ENCODE peak calls at places on chromosomes 11 and 22, in six cellular contexts. V is neural progenitor cell, J is endodermal cell, E is spleen, F is suprapubic skin, C is tibial nerve. W is an unnamed sample.

GRCh38 chr22:20031732-20032406 is 11.0 kb downstream of the TANGO2 start:
- DNase-seq in V (no peak), C (no peak), J (no peak), E (no peak), F (no peak), W (no peak)

GRCh38 chr11:26599421-26599820 is 27.4 kb upstream of the MUC15 start:
- DNase-seq in F (no peak), E (no peak), V (no peak), J (no peak), C (no peak), W (no peak)

GRCh38 chr11:80163011-80163410 is 722.2 kb upstream of the TENM4 start:
- DNase-seq in J (no peak), F (no peak), V (no peak), C (no peak), E (no peak), W (no peak)

GRCh38 chr11:35598254-35599125 is 19.8 kb upstream of the FJX1 start:
- DNase-seq in F (no peak), E (no peak), J (no peak), C (no peak), V (no peak), W (peak; percentile 30)

GRCh38 chr11:92941676-92942571 is 27.5 kb upstream of the MTNR1B start:
- DNase-seq in V (peak; percentile 33), C (no peak), F (no peak), E (no peak), J (no peak), W (no peak)

GRCh38 chr11:34830035-34830434 is 86.1 kb downstream of the APIP start:
- DNase-seq in C (no peak), E (no peak), F (no peak), V (no peak), J (no peak), W (no peak)

GRCh38 chr22:29272624-29273023 is 4.6 kb downstream of the EWSR1 start:
- DNase-seq in E (no peak), V (no peak), J (no peak), F (no peak), C (no peak), W (no peak)

GRCh38 chr11:59102259-59102765 is 4.7 kb upstream of the FAM111B start:
- DNase-seq in V (peak; percentile 87), J (peak; percentile 95), C (peak; percentile 22), E (peak; percentile 91), F (peak; percentile 81), W (peak; percentile 85)

GRCh38 chr11:747176-748006 is at the start of gene TALDO1:
- DNase-seq in J (peak; percentile 97), V (peak; percentile 98), F (peak; percentile 95), E (peak; percentile 98), C (peak; percentile 76), W (no peak)

GRCh38 chr11:765025-765801 is 12.1 kb downstream of the GATD1 start:
- DNase-seq in F (no peak), E (peak; percentile 88), V (peak; percentile 72), J (peak; percentile 92), C (no peak), W (no peak)

GRCh38 chr11:1877211-1878133 is 14.2 kb downstream of the PRR33 start:
- DNase-seq in E (peak; percentile 79), J (no peak), F (peak; percentile 86), V (no peak), C (no peak), W (no peak)

GRCh38 chr11:105696000-105696399 is 86.1 kb downstream of the GRIA4 start:
- DNase-seq in E (no peak), C (no peak), F (no peak), J (no peak), V (no peak), W (no peak)

GRCh38 chr11:119686483-119686882 is 42.5 kb downstream of the NECTIN1 start:
- DNase-seq in V (no peak), E (no peak), J (no peak), C (no peak), F (no peak), W (no peak)

GRCh38 chr11:89633125-89633695 is 76.9 kb upstream of the TRIM77 start:
- DNase-seq in F (no peak), J (no peak), C (no peak), E (no peak), V (no peak), W (no peak)

DNA sequence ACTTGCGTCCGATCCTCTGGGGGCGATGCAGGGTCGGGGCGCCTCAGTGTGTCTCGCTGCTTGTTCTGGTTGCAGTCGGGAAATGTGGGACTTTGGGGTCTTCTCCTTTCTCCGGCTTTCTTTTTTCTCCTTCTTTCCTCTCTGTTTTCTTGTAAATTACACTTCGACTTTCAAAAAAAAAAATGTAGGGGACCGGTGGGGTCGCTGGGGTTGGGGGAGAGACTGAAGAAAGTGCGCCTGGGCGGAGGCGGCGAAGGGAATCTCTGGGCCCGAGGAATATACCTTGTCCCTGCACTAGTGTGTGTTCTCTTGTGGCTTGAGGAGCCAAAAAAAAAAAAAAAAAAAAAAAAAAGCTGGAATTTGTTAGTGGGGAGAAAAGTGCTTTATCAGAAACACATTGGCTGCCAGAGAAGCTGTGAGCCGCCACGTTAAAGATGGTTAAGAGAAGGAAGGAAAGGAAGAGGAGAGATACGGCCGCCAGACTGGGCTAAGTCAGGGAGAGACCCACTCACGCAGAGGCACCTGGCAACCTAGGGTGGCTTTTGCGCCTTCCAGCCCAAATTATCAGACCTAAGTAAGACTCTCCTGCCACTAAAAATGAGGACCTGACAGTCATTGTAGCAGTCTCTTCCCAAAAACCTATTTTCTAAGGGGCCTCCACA is 8.4 kb upstream of the FLI1 start:
- DNase-seq in J (no peak), F (no peak), V (no peak), E (no peak), C (no peak), W (no peak)
- H3K4me3 ChIP-seq in J (no peak overlapping the region), F (peak overlapping the region; percentile 28), V (no peak overlapping the region), E (peak overlapping the region; percentile 41), C (peak overlapping the region; percentile 17), W (no peak overlapping the region)

DNA sequence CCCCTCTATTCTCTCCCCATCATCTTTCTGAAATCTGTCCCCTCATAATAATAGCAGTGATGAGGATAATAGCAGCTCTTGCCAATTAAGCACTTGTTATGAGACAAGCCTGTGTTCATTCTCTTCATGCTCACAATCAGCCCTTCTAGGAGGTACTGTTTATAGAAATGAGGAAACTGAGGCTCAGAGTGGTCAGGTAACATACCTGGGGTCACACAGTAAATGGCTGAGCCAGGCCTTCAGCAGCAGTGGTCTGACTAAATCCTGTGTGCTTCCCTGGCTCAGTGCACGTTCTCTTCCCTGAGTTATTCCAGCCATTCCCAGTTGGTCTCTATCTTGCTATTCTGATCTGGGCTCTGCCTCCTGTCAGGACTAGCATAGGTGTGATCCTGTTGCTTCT is 3.8 kb upstream of the CNIH2 start:
- DNase-seq in E (no peak), C (no peak), V (no peak), J (no peak), F (no peak), W (no peak)
- TF ChIP-seq CTCF in E (no peak), C (no peak), V (no peak), J (no peak), F (no peak), W (no peak)

GRCh38 chr22:23159287-23159622 is 14.0 kb downstream of the RAB36 start:
- DNase-seq in E (peak; percentile 73), C (no peak), V (no peak), F (no peak), J (no peak), W (no peak)
- H3K4me3 ChIP-seq in E (no peak overlapping the region), C (no peak overlapping the region), V (no peak overlapping the region), F (no peak overlapping the region), J (no peak overlapping the region), W (no peak overlapping the region)

GRCh38 chr22:27564806-27565205 is 236.8 kb downstream of the MN1 start:
- DNase-seq in J (no peak), F (no peak), C (no peak), V (no peak), E (no peak), W (no peak)

GRCh38 chr22:27572267-27572666 is 229.3 kb downstream of the MN1 start:
- DNase-seq in V (no peak), J (no peak), E (no peak), F (no peak), C (no peak), W (no peak)

GRCh38 chr22:27573992-27574391 is 227.6 kb downstream of the MN1 start:
- DNase-seq in C (no peak), V (no peak), E (no peak), F (no peak), J (no peak), W (no peak)

GRCh38 chr22:27573280-27573711 is 228.3 kb downstream of the MN1 start:
- DNase-seq in F (no peak), E (peak; percentile 29), V (peak; percentile 19), C (no peak), J (no peak), W (no peak)

DNA sequence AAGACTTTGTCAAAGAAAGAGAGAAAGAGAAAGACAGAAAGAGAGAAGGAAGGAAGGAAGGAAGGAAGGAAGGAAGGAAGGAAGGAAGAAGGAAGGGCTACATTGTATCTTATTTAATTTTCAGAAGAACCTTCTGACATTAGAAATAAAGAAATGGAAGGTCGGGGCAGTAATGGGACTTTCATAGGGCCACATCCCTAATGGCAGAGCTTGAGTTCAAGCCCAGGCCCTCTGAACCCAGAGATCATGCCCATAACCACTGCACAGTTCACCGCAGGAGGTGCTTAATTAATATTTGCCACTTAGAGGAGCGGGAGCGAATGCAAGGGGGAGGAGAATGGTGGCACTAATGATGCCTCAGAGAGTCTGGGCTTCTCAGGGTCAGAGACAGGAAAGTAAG is 233.3 kb downstream of the MN1 start:
- DNase-seq in C (no peak), V (no peak), F (no peak), E (peak; percentile 19), J (no peak), W (no peak)
- TF ChIP-seq CTCF in C (no peak), V (no peak), F (no peak), E (no peak), J (no peak), W (no peak)

DNA sequence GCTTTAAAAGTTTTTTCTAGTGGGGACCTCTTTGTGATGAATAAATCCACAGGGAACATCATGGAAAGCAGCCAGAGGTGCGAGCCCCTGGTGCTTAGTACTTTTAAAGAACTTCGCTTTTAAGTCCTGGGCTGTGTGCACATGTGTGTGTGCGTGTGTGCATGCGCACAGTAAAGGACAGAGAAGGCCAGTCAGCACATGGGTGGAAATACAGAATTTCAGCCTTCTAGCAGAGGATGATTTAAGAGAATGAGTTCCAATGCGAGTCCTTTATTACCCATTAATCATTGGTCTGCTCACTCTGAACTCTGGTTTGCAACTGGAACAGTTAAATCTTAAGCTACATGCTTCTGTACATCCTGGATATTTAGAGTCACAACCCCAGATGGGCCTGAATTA is 18.9 kb downstream of the TEAD1 start:
- DNase-seq in V (no peak), C (no peak), F (no peak), E (no peak), J (peak; percentile 42), W (no peak)
- H3K4me3 ChIP-seq in V (no peak overlapping the region), C (peak overlapping the region; percentile 35), F (peak overlapping the region; percentile 27), E (no peak overlapping the region), J (no peak overlapping the region), W (no peak overlapping the region)

DNA sequence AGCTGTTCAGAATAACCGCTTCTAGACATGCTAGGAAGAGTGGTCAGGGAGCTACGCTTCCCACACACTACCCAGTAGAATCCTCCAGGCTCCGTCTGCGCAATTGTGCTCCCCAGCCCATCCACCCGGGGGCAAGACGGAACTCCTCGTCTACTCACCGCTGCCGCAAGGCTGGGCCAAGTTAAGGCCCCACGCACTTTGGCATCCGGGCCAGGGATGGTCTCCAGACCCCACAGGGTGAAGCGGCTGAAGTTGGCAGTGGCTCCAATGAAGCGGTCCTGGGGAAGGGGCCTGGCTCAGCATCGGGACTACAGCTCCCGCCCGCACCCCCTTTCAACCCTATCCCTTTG is 736 bp downstream of the RNASEH2C start:
- DNase-seq in V (no peak), J (no peak), C (no peak), E (no peak), F (no peak), W (no peak)
- TF ChIP-seq CTCF in V (no peak), J (peak; percentile 17), C (no peak), E (no peak), F (no peak), W (no peak)